ENCODE peak calls at places on chromosomes 12 and 14, in eight cellular contexts. L is heart right ventricle; K is CD4-positive, alpha-beta T cell; A is IMR-90; M is upper lobe of right lung; C is tibial artery; T is CD8-positive, alpha-beta memory T cell; J is stomach. D is an unnamed sample.

GRCh38 chr12:91687052-91688017 is 458.3 kb downstream of the BTG1 start:
- DNase-seq in J (no peak), M (no peak), K (no peak), A (no peak), L (no peak), T (no peak), C (no peak), D (no peak)

GRCh38 chr12:50620050-50620974 is 115.5 kb downstream of the DIP2B start:
- DNase-seq in L (no peak), J (no peak), T (no peak), M (no peak), K (no peak), C (no peak), A (peak; percentile 95), D (peak; percentile 71)

GRCh38 chr14:103931422-103931821 is 3.2 kb downstream of the TDRD9 start:
- DNase-seq in J (no peak), T (no peak), L (no peak), K (no peak), M (no peak), A (no peak), C (no peak), D (no peak)

GRCh38 chr12:104177663-104178501 is 37.7 kb upstream of the TXNRD1 start:
- DNase-seq in J (peak; percentile 38), M (peak; percentile 69), C (peak; percentile 94), K (no peak), T (no peak), A (peak; percentile 97), L (peak; percentile 67), D (peak; percentile 70)

GRCh38 chr12:123614531-123614930 is 12.6 kb downstream of the DDX55 start:
- DNase-seq in K (no peak), M (no peak), J (no peak), L (no peak), T (no peak), A (peak; percentile 32), C (no peak), D (peak; percentile 6)

GRCh38 chr12:79566452-79566851 is 124.3 kb downstream of the PAWR start:
- DNase-seq in C (no peak), M (no peak), K (no peak), J (no peak), T (no peak), L (no peak), A (peak; percentile 24), D (peak; percentile 53)

GRCh38 chr12:124635316-124635715 is 67.9 kb upstream of the NCOR2 start:
- DNase-seq in C (no peak), L (no peak), T (no peak), K (no peak), M (no peak), A (no peak), J (no peak), D (no peak)

GRCh38 chr14:52124791-52125661 is 56.2 kb upstream of the NID2 start:
- DNase-seq in L (no peak), M (no peak), J (no peak), C (no peak), A (peak; percentile 87), K (no peak), T (no peak), D (no peak)

GRCh38 chr14:71890541-71890940 is 41.7 kb upstream of the RGS6 start:
- DNase-seq in M (no peak), A (no peak), J (no peak), C (no peak), L (no peak), K (no peak), T (no peak), D (no peak)

GRCh38 chr12:122306407-122306806 is 40.1 kb upstream of the VPS33A start:
- DNase-seq in M (no peak), C (no peak), T (no peak), L (no peak), J (no peak), K (no peak), A (no peak), D (no peak)

GRCh38 chr14:74048291-74048690 is 29.1 kb downstream of the BBOF1 start:
- DNase-seq in K (no peak), C (no peak), L (no peak), A (peak; percentile 53), J (no peak), T (no peak), M (no peak), D (no peak)

GRCh38 chr14:24187538-24187915 is 1.1 kb downstream of the IPO4 start:
- DNase-seq in K (no peak), T (no peak), A (no peak), L (no peak), J (no peak), C (no peak), M (peak; percentile 40), D (no peak)

GRCh38 chr12:92561543-92561899 is 141.3 kb upstream of the PLEKHG7 start:
- DNase-seq in A (peak; percentile 91), J (peak; percentile 73), M (no peak), L (no peak), K (no peak), T (no peak), C (peak; percentile 75), D (no peak)

GRCh38 chr12:121124402-121125109 is 8.1 kb upstream of the P2RX7 start:
- DNase-seq in A (peak; percentile 91), L (no peak), M (no peak), C (no peak), J (no peak), K (no peak), T (no peak), D (peak; percentile 95)

GRCh38 chr14:65412881-65413738 is 580 bp downstream of the FUT8 start:
- DNase-seq in M (peak; percentile 90), T (peak; percentile 3), A (peak; percentile 73), K (peak; percentile 1), J (peak; percentile 74), C (no peak), L (no peak), D (no peak)

GRCh38 chr14:104139460-104140212 is 1.2 kb downstream of the KIF26A start:
- DNase-seq in A (no peak), J (no peak), K (no peak), L (peak; percentile 21), T (no peak), C (peak; percentile 51), M (peak; percentile 53), D (no peak)

GRCh38 chr14:98966465-98967162 is 305.4 kb downstream of the BCL11B start:
- DNase-seq in T (no peak), L (no peak), A (no peak), K (no peak), C (no peak), J (no peak), M (no peak), D (no peak)

GRCh38 chr12:91493308-91493707 is 310.7 kb upstream of the DCN start:
- DNase-seq in A (no peak), C (no peak), M (no peak), T (no peak), K (no peak), L (no peak), J (no peak), D (no peak)

GRCh38 chr12:133135747-133136146 is 5.3 kb downstream of the ZNF10 start:
- DNase-seq in J (no peak), A (no peak), C (no peak), T (no peak), L (no peak), K (no peak), M (no peak), D (no peak)
- H3K9me3 ChIP-seq in J (peaks cover 94% of the 10 kb centered on the region), A (peaks cover 39% of the 10 kb centered on the region), C (no peaks in the 10 kb centered on the region), T (peaks cover 50% of the 10 kb centered on the region), L (peaks cover 93% of the 10 kb centered on the region), K (peaks cover 91% of the 10 kb centered on the region), M (peaks cover 68% of the 10 kb centered on the region), D (peaks cover 15% of the 10 kb centered on the region)

DNA sequence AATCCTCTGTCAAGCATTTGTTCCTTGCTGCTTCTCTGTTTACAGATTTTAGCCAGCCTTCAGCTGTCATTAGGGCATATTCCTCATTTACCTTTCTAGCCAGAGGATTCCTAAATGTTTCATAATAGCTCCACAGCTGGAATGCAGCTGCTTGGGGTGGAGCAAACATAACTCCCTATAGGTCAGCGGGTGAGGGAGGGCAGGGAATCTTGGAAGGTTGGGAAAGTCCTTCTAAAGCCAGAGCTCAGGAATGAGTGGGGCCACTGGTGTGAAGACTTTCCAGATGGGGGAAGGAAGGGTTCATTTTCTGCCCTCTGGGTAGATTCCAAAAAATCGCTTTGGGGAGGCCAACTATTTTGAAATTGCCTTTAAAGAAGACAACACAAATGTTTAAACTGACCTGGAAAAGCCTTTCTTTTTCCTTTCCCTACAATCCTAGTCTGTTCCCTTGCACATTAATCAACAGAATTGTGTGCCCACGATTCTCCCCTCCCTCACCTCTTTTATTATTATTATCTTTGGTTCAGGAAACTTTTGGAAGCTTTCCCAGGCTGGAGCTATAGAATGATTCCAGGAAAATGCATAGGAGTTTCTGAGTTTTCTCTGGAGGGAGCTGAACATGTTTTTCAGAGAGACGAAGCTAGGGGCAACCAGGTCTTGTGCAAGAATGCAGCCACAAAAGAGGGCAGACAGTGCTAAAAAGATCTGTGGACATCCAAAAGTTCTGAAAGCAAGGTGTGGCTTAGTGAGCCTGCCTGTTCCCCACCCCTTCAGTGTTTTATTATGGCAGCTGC is 16.5 kb upstream of the IRF2BPL start:
- DNase-seq in C (no peak), A (no peak), M (no peak), K (no peak), L (no peak), T (no peak), J (no peak), D (no peak)
- H3K27ac ChIP-seq in C (peak overlapping the region; percentile 88), A (peak overlapping the region; percentile 92), M (peak overlapping the region; percentile 96), K (no peak overlapping the region), L (peak overlapping the region; percentile 100), T (no peak overlapping the region), J (peak overlapping the region; percentile 100), D (no peak overlapping the region)

GRCh38 chr12:30779178-30779577 is 24.4 kb upstream of the CAPRIN2 start:
- DNase-seq in M (no peak), J (no peak), C (no peak), L (no peak), A (no peak), K (no peak), T (no peak), D (no peak)

GRCh38 chr12:30769802-30770201 is 15.1 kb upstream of the CAPRIN2 start:
- DNase-seq in J (no peak), M (no peak), K (no peak), L (no peak), A (no peak), T (no peak), C (no peak), D (no peak)

GRCh38 chr12:30779578-30779977 is 24.8 kb upstream of the CAPRIN2 start:
- DNase-seq in J (no peak), T (no peak), L (no peak), A (no peak), M (no peak), C (no peak), K (no peak), D (no peak)

DNA sequence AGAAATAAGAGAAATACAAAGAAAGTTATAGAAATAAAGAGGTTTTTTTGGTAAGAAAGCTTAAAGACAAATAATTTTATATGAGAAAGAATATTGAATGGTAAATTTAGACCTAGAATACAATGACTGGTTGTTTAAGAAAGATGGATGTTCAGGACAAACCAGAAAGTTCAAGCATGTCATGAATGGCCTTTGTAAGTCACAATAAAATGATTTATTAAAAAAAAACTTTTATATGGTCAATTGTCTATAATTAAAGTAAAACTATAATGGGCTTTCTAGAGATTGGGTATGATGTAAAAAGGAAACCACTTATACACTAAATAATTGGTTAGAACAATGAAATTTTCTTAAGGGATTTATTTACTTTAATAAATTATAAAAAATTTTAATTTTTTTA is 19.8 kb upstream of the CAPRIN2 start:
- DNase-seq in C (no peak), T (no peak), J (no peak), L (no peak), M (no peak), K (no peak), A (no peak), D (no peak)
- H3K9me3 ChIP-seq in C (no peaks in the 10 kb centered on the region), T (no peaks in the 10 kb centered on the region), J (peaks cover 4% of the 10 kb centered on the region), L (peaks cover 25% of the 10 kb centered on the region), M (no peaks in the 10 kb centered on the region), K (no peaks in the 10 kb centered on the region), A (no peaks in the 10 kb centered on the region), D (no peaks in the 10 kb centered on the region)

GRCh38 chr12:1939316-1939715 is 20.9 kb upstream of the CACNA2D4 start:
- DNase-seq in M (no peak), K (no peak), C (no peak), J (no peak), A (no peak), T (no peak), L (no peak), D (no peak)
- H3K27ac ChIP-seq in M (no peak overlapping the region), K (no peak overlapping the region), C (peak overlapping the region; percentile 86), J (no peak overlapping the region), A (no peak overlapping the region), T (no peak overlapping the region), L (no peak overlapping the region), D (no peak overlapping the region)

D was measured in SJSA1.